ENCODE peak calls at places on chromosomes 5 and 9, in four cellular contexts. One of them, this sample, is unnamed.

GRCh38 chr5:31585519-31586270 is 53.2 kb upstream of the PDZD2 start:
- DNase-seq in colonic mucosa: no peak
- DNase-seq in hepatocyte: no peak
- DNase-seq in lung: no peak
- DNase-seq in this sample: no peak

GRCh38 chr9:106868565-106868964 is 5.6 kb downstream of the ZNF462 start:
- DNase-seq in lung: peak
- DNase-seq in hepatocyte: no peak
- DNase-seq in colonic mucosa: no peak
- DNase-seq in this sample: no peak

GRCh38 chr5:61805101-61805500 is 473.0 kb downstream of the ZSWIM6 start:
- DNase-seq in lung: no peak
- DNase-seq in hepatocyte: peak
- DNase-seq in colonic mucosa: no peak
- DNase-seq in this sample: peak

GRCh38 chr9:121634329-121634784 is 17.1 kb upstream of the DAB2IP start:
- DNase-seq in colonic mucosa: peak
- DNase-seq in lung: no peak
- DNase-seq in hepatocyte: no peak
- DNase-seq in this sample: peak

GRCh38 chr5:58286741-58287140 is 173.1 kb downstream of the PLK2 start:
- DNase-seq in colonic mucosa: no peak
- DNase-seq in hepatocyte: no peak
- DNase-seq in lung: no peak
- DNase-seq in this sample: no peak

GRCh38 chr5:33936381-33937016 is at the start of gene RXFP3:
- DNase-seq in colonic mucosa: no peak
- DNase-seq in lung: no peak
- DNase-seq in hepatocyte: peak
- DNase-seq in this sample: no peak

GRCh38 chr9:88628811-88629210 is 93.8 kb downstream of the NXNL2 start:
- DNase-seq in colonic mucosa: no peak
- DNase-seq in hepatocyte: no peak
- DNase-seq in lung: no peak
- DNase-seq in this sample: no peak

GRCh38 chr5:134949335-134949734 is 18.4 kb upstream of the CATSPER3 start:
- DNase-seq in hepatocyte: no peak
- DNase-seq in colonic mucosa: no peak
- DNase-seq in lung: no peak
- DNase-seq in this sample: no peak

GRCh38 chr5:148482697-148483462 is 99.1 kb downstream of the FBXO38 start:
- DNase-seq in colonic mucosa: peak
- DNase-seq in hepatocyte: peak
- DNase-seq in lung: peak
- DNase-seq in this sample: peak

GRCh38 chr5:113488645-113489184 is 462 bp upstream of the MCC start:
- DNase-seq in hepatocyte: no peak
- DNase-seq in colonic mucosa: no peak
- DNase-seq in lung: no peak
- DNase-seq in this sample: no peak

GRCh38 chr5:84131372-84131771 is 253.3 kb downstream of the EDIL3 start:
- DNase-seq in hepatocyte: no peak
- DNase-seq in colonic mucosa: no peak
- DNase-seq in lung: no peak
- DNase-seq in this sample: no peak

GRCh38 chr5:97071101-97071500 is 71.3 kb downstream of the LIX1 start:
- DNase-seq in hepatocyte: no peak
- DNase-seq in lung: no peak
- DNase-seq in colonic mucosa: peak
- DNase-seq in this sample: no peak

GRCh38 chr5:52854949-52855348 is 67.2 kb downstream of the ITGA1 start:
- DNase-seq in hepatocyte: no peak
- DNase-seq in lung: no peak
- DNase-seq in colonic mucosa: no peak
- DNase-seq in this sample: no peak

GRCh38 chr9:135299651-135300345 is 179.8 kb upstream of the PPP1R26 start:
- DNase-seq in hepatocyte: peak
- DNase-seq in colonic mucosa: no peak
- DNase-seq in lung: no peak
- DNase-seq in this sample: no peak

GRCh38 chr5:137734962-137735530 is 843 bp downstream of the KLHL3 start:
- DNase-seq in colonic mucosa: peak
- DNase-seq in lung: peak
- DNase-seq in hepatocyte: peak
- DNase-seq in this sample: peak

GRCh38 chr9:24286761-24287160 is 258.9 kb downstream of the IZUMO3 start:
- DNase-seq in colonic mucosa: no peak
- DNase-seq in hepatocyte: no peak
- DNase-seq in lung: no peak
- DNase-seq in this sample: no peak

GRCh38 chr9:73423891-73424290 is 272.2 kb downstream of the ANXA1 start:
- DNase-seq in lung: no peak
- DNase-seq in hepatocyte: no peak
- DNase-seq in colonic mucosa: no peak
- DNase-seq in this sample: no peak

GRCh38 chr5:72108200-72109050 is 1.1 kb downstream of the MAP1B start:
- DNase-seq in lung: peak
- DNase-seq in colonic mucosa: peak
- DNase-seq in hepatocyte: peak
- DNase-seq in this sample: no peak

GRCh38 chr5:157487358-157487757 is 27.3 kb downstream of the NIPAL4 start:
- DNase-seq in colonic mucosa: no peak
- DNase-seq in lung: no peak
- DNase-seq in hepatocyte: no peak
- DNase-seq in this sample: no peak

GRCh38 chr5:108997720-108998119 is 250.0 kb downstream of the FER start:
- DNase-seq in colonic mucosa: no peak
- DNase-seq in lung: no peak
- DNase-seq in hepatocyte: no peak
- DNase-seq in this sample: no peak

GRCh38 chr9:11194249-11194648 is 581.4 kb upstream of the PTPRD start:
- DNase-seq in hepatocyte: no peak
- DNase-seq in colonic mucosa: no peak
- DNase-seq in lung: no peak
- DNase-seq in this sample: no peak

GRCh38 chr5:127878174-127878750 is 175.1 kb downstream of the CCDC192 start:
- DNase-seq in lung: peak
- DNase-seq in hepatocyte: peak
- DNase-seq in colonic mucosa: peak
- DNase-seq in this sample: peak

GRCh38 chr9:99023831-99024230 is 80.1 kb downstream of the COL15A1 start:
- DNase-seq in hepatocyte: peak
- DNase-seq in colonic mucosa: no peak
- DNase-seq in lung: no peak
- DNase-seq in this sample: no peak

GRCh38 chr5:172322028-172322965 is 38.7 kb upstream of the UBTD2 start:
- DNase-seq in lung: no peak
- DNase-seq in hepatocyte: no peak
- DNase-seq in colonic mucosa: no peak
- DNase-seq in this sample: peak

GRCh38 chr9:86637515-86637914 is 283.3 kb upstream of the TUT7 start:
- DNase-seq in lung: no peak
- DNase-seq in colonic mucosa: no peak
- DNase-seq in hepatocyte: peak
- DNase-seq in this sample: peak

GRCh38 chr5:96936431-96937221 is 746 bp downstream of the LNPEP start:
- DNase-seq in lung: no peak
- DNase-seq in colonic mucosa: peak
- DNase-seq in hepatocyte: peak
- DNase-seq in this sample: peak

GRCh38 chr5:72608922-72609321 is 101.7 kb upstream of the ZNF366 start:
- DNase-seq in colonic mucosa: no peak
- DNase-seq in hepatocyte: no peak
- DNase-seq in lung: no peak
- DNase-seq in this sample: no peak

GRCh38 chr9:136093331-136093986 is 1.6 kb downstream of the NACC2 start:
- DNase-seq in lung: no peak
- DNase-seq in hepatocyte: peak
- DNase-seq in colonic mucosa: peak
- DNase-seq in this sample: peak

GRCh38 chr5:139657363-139658321 is 9.5 kb downstream of the CXXC5 start:
- DNase-seq in colonic mucosa: no peak
- DNase-seq in hepatocyte: no peak
- DNase-seq in lung: no peak
- DNase-seq in this sample: no peak

GRCh38 chr9:92538541-92538940 is 2.8 kb upstream of the ECM2 start:
- DNase-seq in colonic mucosa: no peak
- DNase-seq in lung: no peak
- DNase-seq in hepatocyte: no peak
- DNase-seq in this sample: no peak

GRCh38 chr9:73347720-73348119 is 196.1 kb downstream of the ANXA1 start:
- DNase-seq in colonic mucosa: no peak
- DNase-seq in lung: no peak
- DNase-seq in hepatocyte: no peak
- DNase-seq in this sample: no peak

DNA sequence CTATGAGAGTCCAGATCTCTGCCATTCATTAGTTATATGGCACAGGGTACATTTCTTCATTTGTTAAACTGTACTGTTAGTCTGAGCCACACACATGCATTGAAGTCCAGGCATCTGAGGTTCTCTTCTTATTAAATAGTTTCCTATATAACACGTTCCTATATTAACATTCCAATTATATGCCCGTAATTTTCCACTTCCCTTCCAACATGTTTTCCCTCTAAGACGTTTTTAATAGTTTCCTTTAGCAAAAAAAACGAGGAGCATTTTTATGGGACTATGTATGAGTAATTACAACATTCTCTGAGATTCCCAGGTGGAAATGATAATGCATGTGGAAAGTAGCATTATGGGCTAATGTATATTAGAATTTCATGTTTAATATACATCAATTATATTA is 11.0 kb downstream of the SMARCA2 start:
- DNase-seq in lung: no peak
- DNase-seq in hepatocyte: no peak
- DNase-seq in colonic mucosa: no peak
- DNase-seq in this sample: no peak
- H3K27ac ChIP-seq in lung: peak
- H3K27ac ChIP-seq in hepatocyte: no peak
- H3K27ac ChIP-seq in colonic mucosa: no peak
- H3K27ac ChIP-seq in this sample: peak

GRCh38 chr5:43798740-43799139 is 195.8 kb downstream of the NNT start:
- DNase-seq in hepatocyte: no peak
- DNase-seq in lung: no peak
- DNase-seq in colonic mucosa: no peak
- DNase-seq in this sample: no peak

GRCh38 chr5:43804041-43804440 is 201.1 kb downstream of the NNT start:
- DNase-seq in lung: no peak
- DNase-seq in colonic mucosa: no peak
- DNase-seq in hepatocyte: no peak
- DNase-seq in this sample: no peak

GRCh38 chr5:43802651-43803050 is 199.7 kb downstream of the NNT start:
- DNase-seq in colonic mucosa: no peak
- DNase-seq in hepatocyte: no peak
- DNase-seq in lung: no peak
- DNase-seq in this sample: no peak

GRCh38 chr5:43802119-43802518 is 199.1 kb downstream of the NNT start:
- DNase-seq in lung: no peak
- DNase-seq in colonic mucosa: no peak
- DNase-seq in hepatocyte: no peak
- DNase-seq in this sample: no peak

DNA sequence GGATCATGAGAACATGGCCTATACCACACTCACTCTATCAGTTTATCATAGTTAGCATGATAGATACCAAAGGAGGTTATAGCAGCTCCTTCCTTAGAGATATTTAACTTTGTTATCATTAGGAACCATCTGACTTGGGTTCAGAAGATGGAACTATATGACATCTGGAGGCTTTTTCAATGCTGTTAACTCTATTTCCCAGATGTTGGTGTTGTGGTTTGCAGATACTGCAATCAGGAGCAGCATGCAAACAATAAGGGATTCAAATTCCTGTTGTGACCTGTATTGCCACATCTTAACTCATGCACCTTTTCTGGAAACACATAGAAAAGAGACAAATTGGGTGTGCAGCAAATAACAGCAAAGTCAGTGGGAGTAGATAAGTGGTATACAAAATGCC is 201.7 kb downstream of the NNT start:
- DNase-seq in colonic mucosa: no peak
- DNase-seq in lung: no peak
- DNase-seq in hepatocyte: no peak
- DNase-seq in this sample: no peak
- H3K4me3 ChIP-seq in colonic mucosa: no peak
- H3K4me3 ChIP-seq in lung: no peak
- H3K4me3 ChIP-seq in hepatocyte: no peak
- H3K4me3 ChIP-seq in this sample: no peak

GRCh38 chr5:77972545-77973252 is 196.6 kb upstream of the TBCA start:
- DNase-seq in colonic mucosa: no peak
- DNase-seq in lung: no peak
- DNase-seq in hepatocyte: peak
- DNase-seq in this sample: no peak
- H3K27ac ChIP-seq in colonic mucosa: no peak
- H3K27ac ChIP-seq in lung: no peak
- H3K27ac ChIP-seq in hepatocyte: no peak
- H3K27ac ChIP-seq in this sample: no peak

GRCh38 chr5:76717222-76718083 is 1.5 kb downstream of the F2R start:
- DNase-seq in lung: no peak
- DNase-seq in colonic mucosa: no peak
- DNase-seq in hepatocyte: no peak
- DNase-seq in this sample: no peak
- H3K4me3 ChIP-seq in lung: peak
- H3K4me3 ChIP-seq in colonic mucosa: no peak
- H3K4me3 ChIP-seq in hepatocyte: peak
- H3K4me3 ChIP-seq in this sample: no peak

GRCh38 chr9:137881591-137882505 is 4.3 kb downstream of the CACNA1B start:
- DNase-seq in colonic mucosa: no peak
- DNase-seq in hepatocyte: no peak
- DNase-seq in lung: no peak
- DNase-seq in this sample: no peak

GRCh38 chr9:137879566-137880150 is 2.1 kb downstream of the CACNA1B start:
- DNase-seq in lung: no peak
- DNase-seq in colonic mucosa: no peak
- DNase-seq in hepatocyte: no peak
- DNase-seq in this sample: no peak

GRCh38 chr9:137882506-137882821 is 4.9 kb downstream of the CACNA1B start:
- DNase-seq in lung: no peak
- DNase-seq in colonic mucosa: no peak
- DNase-seq in hepatocyte: no peak
- DNase-seq in this sample: no peak

GRCh38 chr9:137880160-137880975 is 2.8 kb downstream of the CACNA1B start:
- DNase-seq in lung: no peak
- DNase-seq in colonic mucosa: no peak
- DNase-seq in hepatocyte: no peak
- DNase-seq in this sample: no peak

GRCh38 chr9:137880976-137881530 is 3.5 kb downstream of the CACNA1B start:
- DNase-seq in lung: no peak
- DNase-seq in colonic mucosa: no peak
- DNase-seq in hepatocyte: no peak
- DNase-seq in this sample: no peak
- H3K27ac ChIP-seq in lung: no peak
- H3K27ac ChIP-seq in colonic mucosa: no peak
- H3K27ac ChIP-seq in hepatocyte: no peak
- H3K27ac ChIP-seq in this sample: no peak

GRCh38 chr9:2798423-2798822 is 45.5 kb downstream of the PUM3 start:
- DNase-seq in lung: no peak
- DNase-seq in hepatocyte: no peak
- DNase-seq in colonic mucosa: no peak
- DNase-seq in this sample: no peak
- H3K4me3 ChIP-seq in lung: no peak
- H3K4me3 ChIP-seq in hepatocyte: no peak
- H3K4me3 ChIP-seq in colonic mucosa: no peak
- H3K4me3 ChIP-seq in this sample: no peak